ENCODE peak calls at places on chromosome X, in six cellular contexts. D is H1, Z is GM12878, V is HepG2, Q is GM12891, P is K562. W is an unnamed sample.

GRCh38 chrX:81957900-81958545 is 756.1 kb downstream of the SH3BGRL start:
- DNase-seq in D (no peak), Z (no peak), V (no peak), Q (peak; percentile 0), P (peak; percentile 5), W (peak; percentile 1)

GRCh38 chrX:36087366-36087765 is 167.8 kb downstream of the CFAP47 start:
- DNase-seq in D (no peak), Z (no peak), V (no peak), Q (no peak), P (no peak), W (no peak)

GRCh38 chrX:71660562-71661416 is 6.6 kb upstream of the LOC101059915 start:
- DNase-seq in D (no peak), Z (no peak), V (no peak), Q (no peak), P (no peak), W (no peak)

GRCh38 chrX:130994671-130995070 is 63.5 kb upstream of the ARHGAP36 start:
- DNase-seq in D (no peak), Z (no peak), V (no peak), Q (no peak), P (peak; percentile 42), W (no peak)

GRCh38 chrX:14673764-14674163 is 144.4 kb downstream of the GLRA2 start:
- DNase-seq in D (no peak), Z (peak; percentile 70), V (peak; percentile 39), Q (peak; percentile 6), P (peak; percentile 2), W (no peak)

GRCh38 chrX:39762266-39762841 is 335.4 kb downstream of the BCOR start:
- DNase-seq in D (no peak), Z (no peak), V (no peak), Q (no peak), P (no peak), W (no peak)

GRCh38 chrX:134631404-134632346 is 26.6 kb downstream of the PLAC1 start:
- DNase-seq in D (no peak), Z (no peak), V (no peak), Q (no peak), P (no peak), W (no peak)

GRCh38 chrX:148228521-148228920 is 247.4 kb downstream of the FMR1NB start:
- DNase-seq in D (no peak), Z (no peak), V (no peak), Q (no peak), P (no peak), W (no peak)

GRCh38 chrX:14777484-14777883 is 95.4 kb downstream of the FANCB start:
- DNase-seq in D (no peak), Z (no peak), V (no peak), Q (no peak), P (no peak), W (no peak)

GRCh38 chrX:1012678-1013300 is 199.7 kb downstream of the CRLF2 start:
- DNase-seq in D (no peak), Z (no peak), V (no peak), Q (no peak), P (no peak), W (no peak)

GRCh38 chrX:41377624-41378023 is 43.7 kb downstream of the DDX3X start:
- DNase-seq in D (no peak), Z (no peak), V (no peak), Q (no peak), P (no peak), W (peak; percentile 28)

GRCh38 chrX:57137481-57137880 is 284 bp upstream of the SPIN2A start:
- DNase-seq in D (no peak), Z (no peak), V (no peak), Q (no peak), P (no peak), W (no peak)

GRCh38 chrX:66164931-66165330 is 884 bp downstream of the HEPH start:
- DNase-seq in D (no peak), Z (no peak), V (no peak), Q (no peak), P (no peak), W (no peak)

GRCh38 chrX:66163447-66163846 is 600 bp upstream of the HEPH start:
- DNase-seq in D (no peak), Z (peak; percentile 9), V (no peak), Q (no peak), P (no peak), W (no peak)

GRCh38 chrX:66162331-66162822 is 1.7 kb upstream of the HEPH start:
- DNase-seq in D (no peak), Z (peak; percentile 7), V (no peak), Q (no peak), P (peak; percentile 92), W (no peak)

GRCh38 chrX:66164470-66164869 is 423 bp downstream of the HEPH start:
- DNase-seq in D (no peak), Z (no peak), V (no peak), Q (no peak), P (no peak), W (no peak)

DNA sequence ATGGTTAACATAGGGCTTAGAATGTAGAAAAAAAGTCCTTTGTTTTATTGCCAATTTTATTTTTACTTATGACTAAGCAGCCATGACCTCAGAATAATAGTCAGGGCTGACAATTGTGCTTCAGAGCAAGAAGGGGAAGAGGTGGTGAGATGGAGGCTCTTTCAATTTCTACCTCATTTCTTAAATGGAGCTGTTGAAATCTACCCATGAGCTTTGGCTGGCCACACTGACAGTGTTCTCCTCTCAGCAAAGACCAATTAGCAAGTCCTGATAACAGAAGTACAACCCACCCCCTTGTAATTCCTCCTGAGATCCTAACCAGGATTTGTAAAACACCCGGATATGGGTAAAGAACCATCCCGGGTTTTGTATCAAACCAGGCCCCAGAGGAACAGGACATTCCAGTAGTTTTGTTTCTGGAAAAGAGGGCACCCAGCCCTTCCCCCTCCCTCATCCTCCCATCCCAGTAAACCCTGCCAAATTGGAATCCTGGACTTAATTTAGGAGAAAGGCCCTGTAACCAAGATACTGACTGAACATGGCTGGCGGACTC is at the start of gene HEPH:
- DNase-seq in D (peak; percentile 2), Z (peak; percentile 12), V (no peak), Q (no peak), P (peak; percentile 79), W (no peak)
- TF ChIP-seq TAF1 in D (peak; percentile 34), Z (no peak), V (no peak), Q (no peak), P (peak; percentile 76), W (no peak)

GRCh38 chrX:49071877-49072711 is 1.7 kb downstream of the PRAF2 start:
- DNase-seq in D (peak; percentile 65), Z (no peak), V (no peak), Q (no peak), P (no peak), W (no peak)
- TF ChIP-seq POLR2AphosphoS5 in D (no peak), Z (no peak), V (no peak), Q (no peak), P (no peak), W (no peak)

GRCh38 chrX:153830632-153831434 is 489 bp upstream of the PDZD4 start:
- DNase-seq in D (no peak), Z (no peak), V (no peak), Q (no peak), P (no peak), W (no peak)
- TF ChIP-seq POLR2A in D (no peak), Z (no peak), V (no peak), Q (no peak), P (no peak), W (no peak)

GRCh38 chrX:9285342-9285771 is 179.5 kb upstream of the TBL1X start:
- DNase-seq in D (no peak), Z (no peak), V (no peak), Q (no peak), P (no peak), W (no peak)
- TF ChIP-seq TAF1 in D (no peak), Z (no peak), V (no peak), Q (no peak), P (no peak), W (no peak)

GRCh38 chrX:154717824-154718223 is 33.1 kb downstream of the GAB3 start:
- DNase-seq in D (no peak), Z (no peak), V (no peak), Q (no peak), P (peak; percentile 89), W (no peak)

GRCh38 chrX:154721155-154721554 is 29.7 kb downstream of the GAB3 start:
- DNase-seq in D (no peak), Z (no peak), V (no peak), Q (no peak), P (no peak), W (no peak)

GRCh38 chrX:154720067-154720466 is 30.8 kb downstream of the GAB3 start:
- DNase-seq in D (no peak), Z (no peak), V (no peak), Q (no peak), P (no peak), W (no peak)

GRCh38 chrX:154718607-154719006 is 32.3 kb downstream of the GAB3 start:
- DNase-seq in D (no peak), Z (no peak), V (no peak), Q (no peak), P (no peak), W (no peak)

DNA sequence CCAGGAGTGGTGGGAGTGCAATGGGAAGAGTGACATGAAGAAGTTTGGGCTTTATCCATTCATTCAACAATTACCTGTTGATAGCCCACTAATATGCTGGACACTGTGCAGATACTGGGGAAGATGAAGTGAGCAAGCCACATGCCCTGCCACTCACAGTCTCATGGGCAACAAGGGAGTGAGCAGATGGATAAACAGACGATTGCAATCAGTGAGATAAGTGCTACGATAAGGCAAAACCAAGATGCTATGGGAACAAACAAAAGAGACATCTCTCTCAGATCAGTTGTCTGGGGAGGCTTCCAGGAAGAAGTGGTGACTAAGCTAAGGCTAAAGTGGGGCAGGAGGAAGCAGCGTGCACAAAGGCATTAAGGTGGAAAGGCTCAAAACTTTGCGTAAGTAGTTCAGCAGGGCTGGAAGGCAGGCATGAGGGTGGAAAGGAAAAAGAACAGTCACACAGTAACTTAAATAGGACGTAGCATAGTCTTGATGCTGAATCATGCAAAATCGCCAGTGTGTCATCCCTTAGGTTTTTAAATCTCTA is 31.7 kb downstream of the GAB3 start:
- DNase-seq in D (no peak), Z (no peak), V (no peak), Q (no peak), P (peak; percentile 69), W (no peak)
- TF ChIP-seq POLR2AphosphoS5 in D (no peak), Z (no peak), V (no peak), Q (no peak), P (no peak), W (no peak)

GRCh38 chrX:38595801-38596200 is 34.5 kb downstream of the TSPAN7 start:
- DNase-seq in D (no peak), Z (no peak), V (no peak), Q (no peak), P (no peak), W (no peak)
- TF ChIP-seq POLR2A in D (no peak), Z (no peak), V (no peak), Q (no peak), P (no peak), W (no peak)

DNA sequence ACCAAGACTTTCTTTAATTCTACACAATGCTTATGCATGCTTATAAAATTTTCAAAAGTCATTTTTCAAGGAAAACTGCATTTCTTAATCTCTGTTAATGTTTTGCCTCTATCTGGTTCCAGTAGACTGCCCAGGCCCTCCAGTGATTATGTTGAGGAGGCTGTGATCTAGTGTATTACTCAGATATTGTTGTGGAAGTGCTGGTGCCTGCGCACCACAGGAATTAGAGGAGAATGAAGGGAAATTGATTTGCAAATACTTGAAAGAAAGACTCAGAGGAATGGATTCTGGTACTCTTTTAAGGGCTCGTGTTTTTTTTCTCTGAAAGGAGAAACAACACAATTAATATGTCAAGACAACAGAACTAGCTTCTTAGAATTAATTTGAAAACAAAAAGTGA is 1015.1 kb downstream of the RPA4 start:
- DNase-seq in D (no peak), Z (no peak), V (no peak), Q (no peak), P (no peak), W (no peak)
- TF ChIP-seq TAF1 in D (no peak), Z (no peak), V (no peak), Q (no peak), P (no peak), W (no peak)